ENCODE peak calls at places on chromosomes 11 and 22, in four cellular contexts. H is activated naive CD8-positive, alpha-beta T cell treated with anti-CD3 and anti-CD28 coated beads, Interleukin-2, amount 50 U/mL, for 24 hours; E is AG04450; D is CD8-positive, alpha-beta memory T cell. R is an unnamed sample.

GRCh38 chr22:27327981-27328721 is 473.4 kb downstream of the MN1 start:
- DNase-seq in H (no peak), E (no peak), D (no peak), R (no peak)

GRCh38 chr11:125167292-125167953 is 2.9 kb downstream of the PKNOX2 start:
- DNase-seq in H (no peak), E (no peak), D (no peak), R (no peak)

GRCh38 chr11:61976813-61977475 is 9.5 kb upstream of the FTH1 start:
- DNase-seq in H (no peak), E (no peak), D (no peak), R (no peak)

GRCh38 chr11:8317164-8317563 is 53.5 kb upstream of the LMO1 start:
- DNase-seq in H (no peak), E (no peak), D (no peak), R (no peak)

GRCh38 chr11:70467196-70468085 is 69.1 kb downstream of the CTTN start:
- DNase-seq in H (peak; percentile 74), E (no peak), D (no peak), R (peak; percentile 78)

GRCh38 chr22:44732017-44732561 is 20.3 kb upstream of the ARHGAP8 start:
- DNase-seq in H (no peak), E (no peak), D (no peak), R (no peak)

GRCh38 chr22:31055322-31056159 is 25.6 kb upstream of the SMTN start:
- DNase-seq in H (no peak), E (peak; percentile 98), D (no peak), R (no peak)

GRCh38 chr22:49633010-49633324 is 194.7 kb downstream of the BRD1 start:
- DNase-seq in H (no peak), E (no peak), D (no peak), R (no peak)

GRCh38 chr11:46367244-46367915 is 14.1 kb upstream of the MDK start:
- DNase-seq in H (peak; percentile 87), E (no peak), D (peak; percentile 80), R (peak; percentile 88)

GRCh38 chr11:117815262-117815803 is 9.2 kb downstream of the FXYD2 start:
- DNase-seq in H (peak; percentile 74), E (no peak), D (peak; percentile 71), R (peak; percentile 85)

GRCh38 chr11:35237860-35238715 is 99.1 kb downstream of the CD44 start:
- DNase-seq in H (peak; percentile 57), E (no peak), D (peak; percentile 49), R (peak; percentile 70)

GRCh38 chr11:6531267-6531752 is 34.2 kb downstream of the DNHD1 start:
- DNase-seq in H (no peak), E (no peak), D (peak; percentile 21), R (peak; percentile 22)

GRCh38 chr22:27749597-27750225 is 51.8 kb downstream of the MN1 start:
- DNase-seq in H (no peak), E (no peak), D (no peak), R (no peak)

GRCh38 chr11:128624269-128625170 is 37.2 kb upstream of the ETS1 start:
- DNase-seq in H (peak; percentile 71), E (no peak), D (peak; percentile 71), R (peak; percentile 77)

GRCh38 chr11:44747339-44747738 is 20.6 kb downstream of the TSPAN18 start:
- DNase-seq in H (no peak), E (no peak), D (peak; percentile 5), R (no peak)